ENCODE peak calls at places on chromosomes 6 and 20, in six cellular contexts. U is cardiac fibroblast, G is left ventricle myocardium inferior, J is IMR-90, N is mammary epithelial cell, X is esophagus squamous epithelium. Q is an unnamed sample.

GRCh38 chr20:57259179-57260021 is 7.0 kb downstream of the BMP7 start:
- DNase-seq in N (no peak), X (no peak), J (no peak), G (no peak), U (no peak), Q (no peak)

GRCh38 chr6:4280721-4281120 is 145.3 kb upstream of the ECI2 start:
- DNase-seq in N (peak; percentile 87), U (peak; percentile 85), G (no peak), X (no peak), J (peak; percentile 91), Q (peak; percentile 55)

GRCh38 chr6:40874495-40874894 is 164.5 kb downstream of the UNC5CL start:
- DNase-seq in U (no peak), G (no peak), N (no peak), X (no peak), J (no peak), Q (no peak)

GRCh38 chr6:118744261-118744941 is 93.0 kb upstream of the CEP85L start:
- DNase-seq in X (no peak), U (peak; percentile 48), G (no peak), N (peak; percentile 60), J (peak; percentile 33), Q (no peak)

GRCh38 chr6:31086788-31087440 is 25.5 kb downstream of the C6orf15 start:
- DNase-seq in U (peak; percentile 75), N (peak; percentile 58), X (no peak), G (no peak), J (peak; percentile 84), Q (no peak)

GRCh38 chr6:131652472-131652871 is 15.4 kb downstream of the ENPP3 start:
- DNase-seq in G (no peak), X (no peak), U (peak; percentile 38), J (peak; percentile 62), N (peak; percentile 32), Q (no peak)

GRCh38 chr20:51447097-51447764 is 95.3 kb downstream of the NFATC2 start:
- DNase-seq in G (peak; percentile 30), U (peak; percentile 97), N (peak; percentile 88), J (peak; percentile 98), X (no peak), Q (peak; percentile 84)

GRCh38 chr20:42974347-42974746 is 215.4 kb downstream of the PTPRT start:
- DNase-seq in J (no peak), G (no peak), X (no peak), U (no peak), N (no peak), Q (no peak)

GRCh38 chr20:63316502-63316921 is 23.5 kb downstream of the COL20A1 start:
- DNase-seq in U (no peak), X (no peak), J (no peak), G (no peak), N (no peak), Q (no peak)

GRCh38 chr20:25058051-25058796 is at the start of gene ACSS1:
- DNase-seq in J (peak; percentile 31), U (no peak), X (peak; percentile 25), N (peak; percentile 15), G (peak; percentile 82), Q (no peak)

GRCh38 chr6:119742188-119742803 is 392.7 kb upstream of the MAN1A1 start:
- DNase-seq in J (peak; percentile 24), G (peak; percentile 52), X (no peak), N (peak; percentile 33), U (peak; percentile 61), Q (peak; percentile 1)

GRCh38 chr20:3818155-3819151 is 1.9 kb upstream of the AP5S1 start:
- DNase-seq in N (peak; percentile 74), X (no peak), U (peak; percentile 89), J (peak; percentile 87), G (peak; percentile 61), Q (no peak)

GRCh38 chr20:46350201-46350985 is 42.1 kb upstream of the CDH22 start:
- DNase-seq in G (no peak), U (peak; percentile 87), N (peak; percentile 40), X (no peak), J (peak; percentile 93), Q (peak; percentile 55)

GRCh38 chr6:41522780-41523548 is 23.2 kb upstream of the FOXP4 start:
- DNase-seq in U (no peak), N (no peak), J (no peak), G (no peak), X (no peak), Q (no peak)

GRCh38 chr20:53809728-53810365 is 216.2 kb upstream of the ZNF217 start:
- DNase-seq in X (no peak), N (no peak), J (no peak), G (no peak), U (no peak), Q (no peak)

GRCh38 chr6:72422126-72422680 is 199.7 kb upstream of the KCNQ5 start:
- DNase-seq in X (no peak), G (no peak), N (peak; percentile 74), J (peak; percentile 53), U (no peak), Q (peak; percentile 29)

GRCh38 chr6:125054331-125054730 is 92.1 kb downstream of the RNF217 start:
- DNase-seq in G (no peak), U (no peak), X (no peak), J (no peak), N (no peak), Q (no peak)

GRCh38 chr20:38489181-38489580 is 16.5 kb downstream of the RALGAPB start:
- DNase-seq in J (no peak), X (no peak), G (no peak), U (no peak), N (no peak), Q (no peak)

GRCh38 chr20:23638309-23638708 is 554 bp upstream of the CST3 start:
- DNase-seq in N (no peak), U (no peak), G (no peak), X (no peak), J (no peak), Q (no peak)

GRCh38 chr20:34528921-34529297 is 12.7 kb downstream of the DYNLRB1 start:
- DNase-seq in U (no peak), G (peak; percentile 74), X (no peak), N (no peak), J (no peak), Q (no peak)
- TF ChIP-seq CTCF in U (no peak), G (peak; percentile 49), X (no peak), N (no peak), J (no peak), Q (no peak)

GRCh38 chr6:161194374-161194773 is 79.5 kb downstream of the AGPAT4 start:
- DNase-seq in N (no peak), G (no peak), U (no peak), X (no peak), J (no peak), Q (no peak)

GRCh38 chr6:161191671-161192070 is 82.2 kb downstream of the AGPAT4 start:
- DNase-seq in G (no peak), J (no peak), N (no peak), X (no peak), U (no peak), Q (no peak)

GRCh38 chr6:161195418-161195817 is 78.4 kb downstream of the AGPAT4 start:
- DNase-seq in X (no peak), G (no peak), U (no peak), N (no peak), J (no peak), Q (no peak)

GRCh38 chr6:161189891-161190290 is 84.0 kb downstream of the AGPAT4 start:
- DNase-seq in G (no peak), U (no peak), J (no peak), N (no peak), X (no peak), Q (no peak)

DNA sequence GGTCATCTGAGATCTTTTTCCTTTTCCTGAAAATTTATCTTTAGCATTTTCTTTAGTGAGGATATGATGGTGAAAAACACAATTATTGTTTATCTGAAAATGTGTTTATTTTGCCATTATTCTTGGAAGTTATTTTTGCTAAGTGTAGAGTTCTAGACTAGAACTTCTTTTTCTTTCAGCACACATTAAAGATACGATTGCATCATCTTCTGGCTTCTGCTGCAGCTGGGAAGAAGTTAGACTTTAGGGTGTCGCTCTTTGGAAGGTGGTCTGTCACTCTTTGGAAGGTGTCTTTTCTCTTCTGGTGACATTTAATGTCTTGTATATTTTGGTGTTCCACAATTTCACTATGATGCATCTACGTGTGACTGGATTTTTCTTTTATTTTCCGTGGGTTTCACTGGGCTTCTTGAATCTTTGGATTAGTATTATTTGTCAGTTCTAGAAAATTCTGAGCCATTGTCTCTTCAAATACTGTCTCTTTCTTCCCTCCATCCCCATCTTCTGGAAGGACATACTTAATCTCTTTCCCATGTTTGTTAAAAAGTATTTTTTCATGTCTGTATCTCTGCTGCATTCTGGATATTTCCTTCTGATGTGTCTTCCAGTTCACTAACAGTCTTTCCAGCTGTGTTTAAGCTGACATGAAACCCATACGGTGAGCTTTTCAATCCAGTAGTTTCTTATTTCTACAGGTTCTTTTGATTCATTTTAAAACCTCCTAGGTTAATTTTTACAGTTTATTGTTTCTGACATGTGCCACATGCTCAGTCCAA is 81.0 kb downstream of the AGPAT4 start:
- DNase-seq in X (no peak), U (no peak), J (no peak), G (no peak), N (no peak), Q (no peak)
- H3K4me3 ChIP-seq in X (no peak overlapping the region), U (no peak overlapping the region), J (no peak overlapping the region), G (no peak overlapping the region), N (no peak overlapping the region), Q (no peak overlapping the region)

GRCh38 chr20:62198496-62198895 is 15.7 kb downstream of the MTG2 start:
- DNase-seq in G (no peak), U (no peak), J (no peak), X (no peak), N (no peak), Q (no peak)
- TF ChIP-seq CTCF in G (no peak), U (no peak), J (no peak), X (no peak), N (no peak), Q (no peak)

GRCh38 chr20:36543187-36544133 is 2.1 kb downstream of the MYL9 start:
- DNase-seq in G (peak; percentile 90), N (no peak), U (peak; percentile 93), J (peak; percentile 83), X (no peak), Q (no peak)
- H3K4me3 ChIP-seq in G (peak overlapping the region; percentile 98), N (no peak overlapping the region), U (peak overlapping the region; percentile 97), J (peak overlapping the region; percentile 89), X (peak overlapping the region; percentile 72), Q (peak overlapping the region; percentile 97)

GRCh38 chr20:41256516-41256915 is 61.0 kb downstream of the ZHX3 start:
- DNase-seq in N (no peak), J (no peak), U (no peak), G (no peak), X (no peak), Q (no peak)

GRCh38 chr20:41259309-41259708 is 58.2 kb downstream of the ZHX3 start:
- DNase-seq in U (no peak), N (no peak), G (no peak), J (no peak), X (no peak), Q (no peak)

GRCh38 chr20:41261260-41261659 is 56.3 kb downstream of the ZHX3 start:
- DNase-seq in X (no peak), U (no peak), J (no peak), G (no peak), N (no peak), Q (no peak)

GRCh38 chr20:41260734-41261220 is 56.8 kb downstream of the ZHX3 start:
- DNase-seq in G (no peak), N (no peak), U (no peak), J (no peak), X (no peak), Q (no peak)

GRCh38 chr20:41258489-41258888 is 59.0 kb downstream of the ZHX3 start:
- DNase-seq in N (no peak), G (no peak), X (no peak), U (no peak), J (no peak), Q (no peak)
- TF ChIP-seq CTCF in N (no peak), G (no peak), X (no peak), U (no peak), J (no peak), Q (no peak)

Q was measured in AG09309.